ENCODE peak calls at places on chromosome 9, in nine cellular contexts. W is right lobe of liver; U is adrenal gland; A is tibial nerve; F is hepatocyte; I is breast epithelium; J is upper lobe of right lung; V is CD8-positive, alpha-beta T cell; S is PC-3. O is an unnamed sample. For H3K9me3, the result is how much of the 10 kb centered on the place peaks cover.

GRCh38 chr9:97982719-97983523 is at the start of gene ANP32B:
- DNase-seq in W (peak), U (peak), A (peak), F (peak), I (peak), J (peak), V (peak), S (peak), O (peak)

GRCh38 chr9:131590907-131591844 is 45.9 kb downstream of the PRRT1B start:
- DNase-seq in W (peak), U (peak), A (peak), F (peak), I (peak), J (peak), V (peak), S (peak), O (peak)

GRCh38 chr9:124782661-124783574 is 6.0 kb downstream of the OLFML2A start:
- DNase-seq in W (no peak), U (peak), A (no peak), F (no peak), I (peak), J (peak), V (no peak), S (no peak), O (no peak)

GRCh38 chr9:133995012-133995896 is 3.1 kb upstream of the VAV2 start:
- DNase-seq in W (no peak), U (no peak), A (no peak), F (peak), I (no peak), J (peak), V (no peak), S (no peak), O (no peak)

GRCh38 chr9:75087279-75087823 is 604 bp downstream of the NMRK1 start:
- DNase-seq in W (no peak), U (peak), A (no peak), F (peak), I (no peak), J (no peak), V (no peak), S (peak), O (peak)

GRCh38 chr9:112097712-112098688 is 77.1 kb downstream of the SUSD1 start:
- DNase-seq in W (no peak), U (peak), A (peak), F (peak), I (no peak), J (no peak), V (peak), S (peak), O (peak)

GRCh38 chr9:133148351-133149129 is 15.2 kb downstream of the GBGT1 start:
- DNase-seq in W (peak), U (peak), A (no peak), F (peak), I (peak), J (peak), V (peak), S (no peak), O (peak)

GRCh38 chr9:131715906-131716305 is 24.0 kb downstream of the RAPGEF1 start:
- DNase-seq in W (peak), U (peak), A (no peak), F (no peak), I (no peak), J (no peak), V (no peak), S (no peak), O (no peak)

GRCh38 chr9:4905135-4905490 is 80.0 kb upstream of the JAK2 start:
- DNase-seq in W (no peak), U (no peak), A (no peak), F (no peak), I (no peak), J (no peak), V (no peak), S (no peak), O (no peak)

GRCh38 chr9:135247174-135247930 is 159.9 kb downstream of the OLFM1 start:
- DNase-seq in W (peak), U (no peak), A (no peak), F (no peak), I (no peak), J (peak), V (no peak), S (no peak), O (no peak)

GRCh38 chr9:69130456-69131441 is 43.3 kb upstream of the TJP2 start:
- DNase-seq in W (no peak), U (peak), A (peak), F (no peak), I (no peak), J (no peak), V (no peak), S (peak), O (no peak)

GRCh38 chr9:83996126-83996525 is 15.5 kb downstream of the RMI1 start:
- DNase-seq in W (no peak), U (no peak), A (no peak), F (no peak), I (no peak), J (no peak), V (no peak), S (no peak), O (no peak)

GRCh38 chr9:127525426-127526188 is 74.3 kb downstream of the LRSAM1 start:
- DNase-seq in W (no peak), U (no peak), A (no peak), F (no peak), I (no peak), J (no peak), V (no peak), S (peak), O (no peak)

GRCh38 chr9:124116683-124117363 is 105.3 kb downstream of the LHX2 start:
- DNase-seq in W (no peak), U (no peak), A (no peak), F (no peak), I (no peak), J (no peak), V (no peak), S (no peak), O (no peak)

GRCh38 chr9:134993996-134994720 is 76.4 kb upstream of the FCN1 start:
- DNase-seq in W (no peak), U (no peak), A (no peak), F (no peak), I (peak), J (peak), V (no peak), S (no peak), O (no peak)

DNA sequence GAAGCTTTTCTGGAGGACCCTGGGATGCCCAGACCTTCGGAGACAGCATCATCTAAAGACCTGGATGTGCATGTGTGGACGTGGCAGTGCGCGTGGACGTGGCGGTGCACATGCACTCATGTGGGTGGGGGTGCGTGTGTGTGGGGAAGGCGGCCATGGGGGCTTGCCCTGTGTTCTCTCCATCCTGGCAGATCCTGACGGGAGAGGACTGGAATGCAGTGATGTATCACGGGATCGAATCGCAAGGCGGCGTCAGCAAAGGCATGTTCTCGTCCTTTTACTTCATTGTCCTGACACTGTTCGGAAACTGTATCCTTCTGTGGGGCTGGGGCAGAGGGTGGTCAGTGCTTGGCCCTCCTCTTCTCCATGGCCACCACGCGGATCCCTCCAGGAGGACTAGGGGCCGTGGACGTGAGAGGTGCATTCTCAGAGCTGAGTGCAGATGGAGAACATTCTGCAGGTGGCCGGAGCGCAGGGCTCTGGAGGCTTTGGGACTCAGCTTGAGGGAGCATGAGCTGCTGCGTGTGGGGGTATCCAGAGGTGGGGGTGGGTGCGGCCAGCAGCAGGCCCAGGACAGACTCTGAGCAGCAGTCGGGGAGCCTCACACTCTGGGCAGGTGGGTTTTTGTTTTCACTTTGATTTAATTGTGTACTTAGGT is 129.1 kb downstream of the CACNA1B start:
- DNase-seq in W (no peak), U (peak), A (no peak), F (peak), I (peak), J (peak), V (no peak), S (no peak), O (no peak)
- H3K9me3 ChIP-seq in W (under half), U (under half), A (under half), F (under half), I (under half), J (under half), V (under half), S (under half), O (under half)

GRCh38 chr9:118362596-118362995 is 658.4 kb downstream of the TLR4 start:
- DNase-seq in W (no peak), U (no peak), A (no peak), F (no peak), I (no peak), J (no peak), V (no peak), S (no peak), O (no peak)

GRCh38 chr9:118362123-118362522 is 657.9 kb downstream of the TLR4 start:
- DNase-seq in W (no peak), U (no peak), A (no peak), F (no peak), I (no peak), J (no peak), V (no peak), S (no peak), O (no peak)

GRCh38 chr9:118367383-118367782 is 663.2 kb downstream of the TLR4 start:
- DNase-seq in W (no peak), U (no peak), A (no peak), F (no peak), I (no peak), J (no peak), V (no peak), S (no peak), O (no peak)

GRCh38 chr9:118366228-118366627 is 662.0 kb downstream of the TLR4 start:
- DNase-seq in W (no peak), U (no peak), A (no peak), F (no peak), I (no peak), J (no peak), V (no peak), S (no peak), O (no peak)

DNA sequence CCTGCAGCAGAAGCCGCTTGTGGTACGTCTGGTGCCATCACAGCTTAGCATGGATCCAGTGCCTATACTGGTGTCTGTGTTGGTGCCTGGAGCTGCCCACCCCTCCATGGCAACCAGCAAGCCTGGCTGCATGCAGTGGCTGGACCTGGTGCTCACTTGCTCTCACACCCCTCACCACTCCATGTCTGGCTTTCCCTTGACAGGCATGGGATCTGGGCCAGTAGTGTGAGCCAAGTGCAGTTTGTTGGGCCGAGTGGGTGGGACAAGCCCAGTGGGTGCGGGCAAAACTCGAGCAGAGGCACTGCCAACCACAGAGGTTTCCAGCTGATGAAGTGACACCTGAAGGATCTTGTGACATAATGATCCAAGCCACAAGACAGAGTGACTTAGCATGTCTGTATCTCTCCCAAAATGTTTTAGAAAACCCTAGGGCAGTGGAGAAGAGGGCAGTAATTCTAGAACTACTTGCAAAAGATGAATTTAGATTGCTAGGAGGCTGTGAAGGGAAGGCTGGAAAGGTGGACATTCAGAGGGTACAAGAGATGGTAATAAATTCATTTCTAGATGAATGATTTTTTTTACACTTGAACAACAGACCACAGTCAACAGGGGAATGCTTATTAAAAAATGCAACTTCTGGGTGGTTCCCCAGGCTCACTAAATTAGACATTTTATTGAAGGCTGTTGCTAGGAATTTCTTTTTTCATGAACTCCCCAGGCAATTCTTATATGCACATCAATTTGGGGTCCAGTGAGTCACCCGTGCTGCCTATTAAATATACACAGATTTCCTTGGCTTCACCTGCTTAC is 660.3 kb downstream of the TLR4 start:
- DNase-seq in W (no peak), U (no peak), A (no peak), F (no peak), I (no peak), J (no peak), V (no peak), S (no peak), O (no peak)
- H3K9me3 ChIP-seq in W (under half), U (under half), A (under half), F (under half), I (under half), J (under half), V (under half), S (under half), O (under half)

GRCh38 chr9:65437724-65438123 is 152.7 kb upstream of the FOXD4L5 start:
- DNase-seq in W (no peak), U (no peak), A (no peak), F (no peak), I (no peak), J (no peak), V (no peak), S (no peak), O (no peak)
- H3K9me3 ChIP-seq in W (under half), U (under half), A (under half), F (under half), I (under half), J (under half), V (under half), S (under half), O (under half)

GRCh38 chr9:129514891-129515290 is 106.0 kb downstream of the C9orf50 start:
- DNase-seq in W (no peak), U (no peak), A (no peak), F (no peak), I (no peak), J (no peak), V (no peak), S (no peak), O (no peak)

GRCh38 chr9:129517006-129517405 is 103.9 kb downstream of the C9orf50 start:
- DNase-seq in W (no peak), U (no peak), A (no peak), F (no peak), I (no peak), J (no peak), V (no peak), S (no peak), O (no peak)

GRCh38 chr9:129513282-129513681 is 107.6 kb downstream of the C9orf50 start:
- DNase-seq in W (no peak), U (no peak), A (no peak), F (no peak), I (no peak), J (no peak), V (no peak), S (no peak), O (no peak)

GRCh38 chr9:129513856-129514496 is 106.9 kb downstream of the C9orf50 start:
- DNase-seq in W (no peak), U (no peak), A (no peak), F (no peak), I (no peak), J (no peak), V (no peak), S (no peak), O (no peak)

DNA sequence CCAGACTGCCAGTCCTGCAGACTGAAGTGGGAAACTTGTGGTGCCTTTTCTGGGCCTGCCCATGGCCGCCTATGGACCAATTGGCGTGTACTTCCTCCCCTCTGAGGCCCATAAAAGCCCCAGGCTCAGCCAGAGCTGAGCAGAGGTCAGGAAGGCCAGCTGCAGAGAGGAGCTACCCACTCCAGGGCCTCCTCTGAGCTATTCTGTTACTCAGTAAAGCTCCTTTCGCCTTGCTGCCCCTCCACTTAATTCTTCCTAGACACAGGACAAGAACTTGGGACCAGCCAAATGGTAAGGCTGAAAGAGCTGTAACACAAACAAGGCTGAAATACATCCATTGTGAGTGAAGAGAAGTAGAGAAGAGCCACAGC is 106.4 kb downstream of the C9orf50 start:
- DNase-seq in W (no peak), U (no peak), A (no peak), F (no peak), I (no peak), J (no peak), V (no peak), S (no peak), O (no peak)
- H3K9me3 ChIP-seq in W (under half), U (under half), A (under half), F (under half), I (under half), J (under half), V (under half), S (under half), O (under half)

DNA sequence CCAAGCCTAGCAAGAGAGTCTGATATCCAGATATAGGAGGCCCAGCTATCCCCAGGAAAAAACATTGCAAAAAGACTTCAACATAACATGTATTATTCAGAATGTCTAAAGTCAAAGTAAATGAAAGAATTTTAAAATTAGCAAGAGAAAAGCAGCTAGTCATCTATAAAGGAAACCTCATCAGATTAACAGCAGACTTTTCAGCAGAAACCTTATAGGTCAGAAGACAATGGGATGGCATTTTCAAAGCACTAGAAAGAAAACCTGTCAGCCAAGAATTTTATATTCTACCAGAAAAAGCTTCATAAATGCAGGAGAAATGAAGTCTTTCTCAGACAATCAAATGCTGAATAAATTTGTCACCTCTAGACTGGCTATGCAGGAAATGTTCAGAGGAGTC is 9.9 kb downstream of the OR1L3 start:
- DNase-seq in W (no peak), U (no peak), A (no peak), F (no peak), I (no peak), J (no peak), V (no peak), S (no peak), O (no peak)
- H3K9me3 ChIP-seq in W (under half), U (under half), A (under half), F (under half), I (under half), J (under half), V (under half), S (under half), O (under half)

GRCh38 chr9:12141422-12141821 is 551.8 kb upstream of the TYRP1 start:
- DNase-seq in W (no peak), U (no peak), A (no peak), F (no peak), I (no peak), J (no peak), V (no peak), S (no peak), O (no peak)
- H3K9me3 ChIP-seq in W (under half), U (under half), A (under half), F (under half), I (under half), J (under half), V (under half), S (under half), O (under half)